ENCODE peak calls at places on chromosomes 16 and 17, in six cellular contexts. K is transverse colon, O is heart left ventricle, W is lower lobe of right lung, U is HepG2, G is neural progenitor cell. R is an unnamed sample. For H3K4me1 and H3K9me3, the result is how much of the 10 kb centered on the place peaks cover.

GRCh38 chr17:73657473-73658116 is 13.3 kb upstream of the SDK2 start:
- DNase-seq in K (peak), O (peak), W (peak), U (peak), G (peak), R (peak)

GRCh38 chr16:28609631-28610594 is at the start of gene SULT1A1:
- DNase-seq in K (peak), O (peak), W (peak), U (peak), G (no peak), R (peak)

GRCh38 chr16:10622036-10622921 is 41.9 kb upstream of the EMP2 start:
- DNase-seq in K (no peak), O (peak), W (peak), U (no peak), G (peak), R (peak)

GRCh38 chr17:11369570-11369969 is 128.6 kb downstream of the SHISA6 start:
- DNase-seq in K (no peak), O (no peak), W (no peak), U (no peak), G (no peak), R (peak)

GRCh38 chr16:54050281-54051210 is 236.0 kb downstream of the IRX3 start:
- DNase-seq in K (no peak), O (no peak), W (no peak), U (no peak), G (peak), R (peak)

GRCh38 chr17:39183766-39184165 is 13.7 kb downstream of the CACNB1 start:
- DNase-seq in K (no peak), O (no peak), W (no peak), U (no peak), G (no peak), R (no peak)

GRCh38 chr16:19521471-19522368 is at the start of gene GDE1:
- DNase-seq in K (peak), O (peak), W (peak), U (peak), G (peak), R (peak)

GRCh38 chr16:16025214-16025968 is 76.0 kb downstream of the ABCC1 start:
- DNase-seq in K (no peak), O (no peak), W (no peak), U (no peak), G (peak), R (no peak)

GRCh38 chr17:58421711-58422110 is 4.4 kb upstream of the RNF43 start:
- DNase-seq in K (no peak), O (no peak), W (no peak), U (no peak), G (peak), R (no peak)

GRCh38 chr17:59601130-59601529 is 18.6 kb upstream of the CLTC start:
- DNase-seq in K (no peak), O (no peak), W (no peak), U (no peak), G (no peak), R (no peak)

GRCh38 chr17:32564325-32564724 is 77.5 kb downstream of the CDK5R1 start:
- DNase-seq in K (no peak), O (no peak), W (no peak), U (no peak), G (no peak), R (no peak)

GRCh38 chr16:85306071-85306792 is 194.0 kb upstream of the CIBAR2 start:
- DNase-seq in K (peak), O (peak), W (peak), U (peak), G (peak), R (peak)

GRCh38 chr16:24188143-24188542 is 68.0 kb upstream of the CACNG3 start:
- DNase-seq in K (no peak), O (no peak), W (no peak), U (no peak), G (no peak), R (no peak)

GRCh38 chr16:81401035-81401950 is 43.3 kb upstream of the CMIP start:
- DNase-seq in K (peak), O (no peak), W (no peak), U (peak), G (no peak), R (no peak)

GRCh38 chr17:40453881-40454630 is 10.8 kb downstream of the IGFBP4 start:
- DNase-seq in K (no peak), O (no peak), W (no peak), U (no peak), G (no peak), R (no peak)

GRCh38 chr16:81497690-81498089 is 53.1 kb downstream of the CMIP start:
- DNase-seq in K (no peak), O (no peak), W (peak), U (no peak), G (no peak), R (no peak)

GRCh38 chr16:71883849-71884638 is at the start of gene ZNF821:
- DNase-seq in K (peak), O (peak), W (peak), U (peak), G (peak), R (peak)

GRCh38 chr17:76864024-76864423 is 4.2 kb upstream of the MGAT5B start:
- DNase-seq in K (no peak), O (no peak), W (no peak), U (no peak), G (no peak), R (no peak)

GRCh38 chr17:80203448-80204092 is 16.6 kb downstream of the SGSH start:
- DNase-seq in K (no peak), O (no peak), W (no peak), U (no peak), G (no peak), R (no peak)

GRCh38 chr16:89295071-89295900 is 77.8 kb downstream of the ZNF778 start:
- DNase-seq in K (no peak), O (no peak), W (no peak), U (no peak), G (no peak), R (no peak)

GRCh38 chr16:65672960-65673359 is 551.1 kb upstream of the CDH11 start:
- DNase-seq in K (no peak), O (no peak), W (no peak), U (no peak), G (no peak), R (peak)

GRCh38 chr17:32445075-32445427 is 741 bp downstream of the PSMD11 start:
- DNase-seq in K (peak), O (no peak), W (no peak), U (peak), G (peak), R (peak)

GRCh38 chr17:33142703-33143299 is 150.3 kb downstream of the ASIC2 start:
- DNase-seq in K (no peak), O (no peak), W (no peak), U (no peak), G (peak), R (peak)

GRCh38 chr16:74309789-74310781 is 13.5 kb downstream of the PSMD7 start:
- DNase-seq in K (no peak), O (no peak), W (no peak), U (peak), G (peak), R (peak)

GRCh38 chr17:50517504-50518264 is 9.4 kb downstream of the MYCBPAP start:
- DNase-seq in K (no peak), O (no peak), W (no peak), U (peak), G (no peak), R (no peak)

GRCh38 chr16:16915771-16916170 is 536.8 kb downstream of the NPIPA7 start:
- DNase-seq in K (no peak), O (no peak), W (no peak), U (no peak), G (no peak), R (no peak)

GRCh38 chr16:57955572-57955971 is 15.4 kb downstream of the CNGB1 start:
- DNase-seq in K (no peak), O (no peak), W (peak), U (no peak), G (no peak), R (no peak)

GRCh38 chr17:63364944-63365343 is 81.2 kb downstream of the CYB561 start:
- DNase-seq in K (no peak), O (no peak), W (no peak), U (no peak), G (no peak), R (no peak)

GRCh38 chr17:6061290-6061689 is 8.9 kb upstream of the WSCD1 start:
- DNase-seq in K (no peak), O (no peak), W (no peak), U (peak), G (no peak), R (peak)

GRCh38 chr16:1181715-1182671 is 29.1 kb downstream of the CACNA1H start:
- DNase-seq in K (peak), O (peak), W (peak), U (peak), G (peak), R (peak)

GRCh38 chr17:74444406-74444805 is 12.5 kb downstream of the GPRC5C start:
- DNase-seq in K (no peak), O (no peak), W (no peak), U (no peak), G (no peak), R (no peak)

GRCh38 chr17:9824094-9824493 is 1.6 kb upstream of the GLP2R start:
- DNase-seq in K (no peak), O (no peak), W (no peak), U (no peak), G (no peak), R (no peak)

DNA sequence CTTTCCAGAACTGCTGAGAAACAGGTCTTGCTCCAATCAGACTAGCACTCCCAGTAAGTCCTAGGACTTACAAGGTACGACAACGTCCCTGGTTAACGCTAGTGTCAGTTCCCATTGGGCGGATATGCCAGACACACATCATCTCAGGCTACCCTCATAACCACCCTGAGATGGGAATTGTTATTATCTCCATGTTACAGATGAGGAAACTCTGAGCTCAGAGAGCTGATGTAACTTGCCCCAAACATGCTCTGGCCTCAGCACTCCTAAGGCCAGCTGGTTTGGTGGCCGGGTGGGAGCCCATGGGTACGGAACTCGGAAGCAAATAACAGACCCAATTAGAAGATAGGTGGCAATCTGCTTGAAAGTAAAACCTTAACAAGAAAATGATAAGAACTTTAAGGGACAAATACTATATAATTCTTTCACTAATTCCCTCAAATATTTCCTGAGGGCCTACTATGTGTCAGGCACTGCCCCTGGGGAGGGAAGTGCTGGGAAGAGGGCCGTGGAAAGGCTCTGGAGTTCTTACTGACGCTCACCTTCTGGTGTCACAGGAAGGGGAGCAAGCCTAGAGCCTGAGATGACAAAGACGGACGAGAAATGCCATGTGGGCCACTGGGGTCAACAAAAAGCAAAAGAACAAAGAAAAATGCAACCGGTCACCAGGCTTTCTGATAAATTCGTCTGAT is 6.9 kb downstream of the CREBBP start:
- DNase-seq in K (no peak), O (no peak), W (no peak), U (no peak), G (no peak), R (no peak)
- H3K4me1 ChIP-seq in K (half or more), O (half or more), W (half or more), U (half or more), G (half or more), R (half or more)

GRCh38 chr17:61453563-61453962 is 1.3 kb downstream of the TBX4 start:
- DNase-seq in K (no peak), O (no peak), W (no peak), U (no peak), G (no peak), R (no peak)

GRCh38 chr17:61450641-61451537 is 1.3 kb upstream of the TBX4 start:
- DNase-seq in K (no peak), O (no peak), W (no peak), U (no peak), G (peak), R (no peak)

GRCh38 chr17:61454095-61454931 is 2.1 kb downstream of the TBX4 start:
- DNase-seq in K (no peak), O (no peak), W (no peak), U (no peak), G (peak), R (no peak)

GRCh38 chr17:61451538-61452300 is 503 bp upstream of the TBX4 start:
- DNase-seq in K (no peak), O (no peak), W (no peak), U (no peak), G (peak), R (no peak)

DNA sequence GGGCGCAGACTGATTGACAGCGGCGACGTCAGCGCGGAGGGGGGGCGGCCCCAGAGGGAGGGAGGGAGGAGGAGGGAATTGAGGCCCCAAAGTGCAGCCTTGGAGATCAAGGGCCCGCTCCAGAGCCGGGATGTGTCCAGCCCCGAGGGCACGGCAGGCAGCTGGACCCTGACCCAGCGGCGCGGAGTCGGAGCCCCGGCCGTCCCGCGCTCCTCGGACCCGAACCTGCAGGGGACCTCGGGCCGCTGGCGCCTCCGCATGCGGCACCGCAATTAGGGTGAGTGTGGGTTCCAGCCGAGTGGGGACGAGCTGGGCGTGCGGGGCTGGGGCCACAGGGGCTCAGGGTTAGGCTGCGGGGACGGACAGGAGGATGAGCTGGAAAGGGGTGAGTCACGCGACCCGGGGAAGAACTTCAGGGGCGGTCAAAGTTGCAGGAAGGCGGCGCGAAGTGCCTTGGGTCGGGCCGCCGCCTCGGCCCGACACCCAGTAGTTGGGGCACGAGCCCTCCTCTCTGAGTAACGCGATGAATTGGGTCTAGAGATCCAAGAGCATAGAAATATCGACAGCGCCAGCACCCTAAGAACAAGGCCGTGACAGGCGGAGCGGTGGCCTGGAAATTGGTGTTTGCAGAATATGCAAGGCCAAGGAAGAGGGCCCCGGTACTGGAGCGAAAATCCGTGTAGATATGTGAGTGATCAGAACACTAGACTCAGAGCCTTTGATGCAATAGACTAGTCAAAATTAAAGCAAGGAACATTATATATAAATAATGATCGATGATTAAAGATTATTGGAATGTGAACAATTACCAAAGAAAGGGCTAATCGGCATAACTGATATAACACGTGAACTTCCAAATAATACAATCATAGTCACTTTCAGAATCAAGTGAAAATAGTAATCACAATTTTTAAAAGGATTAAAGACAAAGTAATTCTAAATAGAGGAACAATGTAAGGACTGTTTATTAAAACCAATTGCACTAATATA is at the start of gene TBX4:
- DNase-seq in K (no peak), O (no peak), W (no peak), U (no peak), G (peak), R (peak)
- H3K9me3 ChIP-seq in K (under half), O (under half), W (under half), U (under half), G (under half), R (under half)

DNA sequence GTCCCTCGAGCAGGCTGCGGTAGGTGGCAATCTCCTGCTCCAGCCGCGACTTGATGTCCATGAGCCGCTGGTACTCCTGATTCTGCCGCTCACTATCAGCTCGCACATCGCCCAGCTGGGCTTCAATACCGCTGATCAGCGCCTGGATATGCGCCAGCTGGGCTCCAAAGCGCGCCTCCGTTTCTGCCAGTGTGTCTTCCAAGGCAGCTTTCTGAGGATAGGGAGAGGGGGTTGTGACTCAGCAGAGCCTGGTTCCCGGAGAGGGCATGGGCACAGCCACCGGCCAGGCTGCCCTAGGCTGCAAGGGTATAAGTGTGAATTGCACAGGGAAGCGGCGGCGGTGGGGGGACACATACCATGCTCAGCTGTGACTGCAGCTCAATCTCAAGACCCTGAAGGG is 4.3 kb downstream of the KRT19 start:
- DNase-seq in K (peak), O (no peak), W (no peak), U (no peak), G (no peak), R (no peak)
- H3K4me1 ChIP-seq in K (half or more), O (under half), W (under half), U (half or more), G (under half), R (under half)

DNA sequence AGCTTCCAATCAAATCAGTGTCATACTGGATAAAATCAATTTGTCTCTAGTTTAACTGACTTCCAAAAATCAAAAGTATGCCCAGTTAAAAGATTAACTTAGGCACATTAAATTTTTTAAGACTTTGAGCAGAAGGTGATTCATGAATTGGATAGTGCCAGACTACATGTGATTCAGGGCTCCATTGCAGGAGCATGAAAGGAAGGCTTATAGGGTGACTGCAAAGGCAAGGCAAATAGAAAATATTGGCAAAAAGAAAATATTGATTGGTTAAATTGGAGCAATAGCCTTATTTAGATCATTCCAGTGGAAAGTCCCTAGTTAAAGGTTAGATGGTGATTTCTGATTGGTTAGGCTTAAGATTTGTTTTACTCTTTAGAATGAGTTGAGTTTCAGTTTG is 223.9 kb upstream of the ERCC4 start:
- DNase-seq in K (no peak), O (no peak), W (no peak), U (no peak), G (no peak), R (no peak)
- H3K9me3 ChIP-seq in K (under half), O (under half), W (under half), U (half or more), G (under half), R (under half)

GRCh38 chr16:2520784-2521577 is 810 bp downstream of the AMDHD2 start:
- DNase-seq in K (peak), O (no peak), W (peak), U (peak), G (peak), R (peak)

GRCh38 chr16:2520097-2520783 is at the start of gene AMDHD2:
- DNase-seq in K (peak), O (peak), W (peak), U (peak), G (peak), R (peak)

GRCh38 chr16:2519711-2520080 is 475 bp upstream of the AMDHD2 start:
- DNase-seq in K (no peak), O (no peak), W (no peak), U (no peak), G (no peak), R (no peak)

GRCh38 chr16:2517954-2518605 is 2.1 kb upstream of the AMDHD2 start:
- DNase-seq in K (no peak), O (no peak), W (no peak), U (no peak), G (no peak), R (no peak)

DNA sequence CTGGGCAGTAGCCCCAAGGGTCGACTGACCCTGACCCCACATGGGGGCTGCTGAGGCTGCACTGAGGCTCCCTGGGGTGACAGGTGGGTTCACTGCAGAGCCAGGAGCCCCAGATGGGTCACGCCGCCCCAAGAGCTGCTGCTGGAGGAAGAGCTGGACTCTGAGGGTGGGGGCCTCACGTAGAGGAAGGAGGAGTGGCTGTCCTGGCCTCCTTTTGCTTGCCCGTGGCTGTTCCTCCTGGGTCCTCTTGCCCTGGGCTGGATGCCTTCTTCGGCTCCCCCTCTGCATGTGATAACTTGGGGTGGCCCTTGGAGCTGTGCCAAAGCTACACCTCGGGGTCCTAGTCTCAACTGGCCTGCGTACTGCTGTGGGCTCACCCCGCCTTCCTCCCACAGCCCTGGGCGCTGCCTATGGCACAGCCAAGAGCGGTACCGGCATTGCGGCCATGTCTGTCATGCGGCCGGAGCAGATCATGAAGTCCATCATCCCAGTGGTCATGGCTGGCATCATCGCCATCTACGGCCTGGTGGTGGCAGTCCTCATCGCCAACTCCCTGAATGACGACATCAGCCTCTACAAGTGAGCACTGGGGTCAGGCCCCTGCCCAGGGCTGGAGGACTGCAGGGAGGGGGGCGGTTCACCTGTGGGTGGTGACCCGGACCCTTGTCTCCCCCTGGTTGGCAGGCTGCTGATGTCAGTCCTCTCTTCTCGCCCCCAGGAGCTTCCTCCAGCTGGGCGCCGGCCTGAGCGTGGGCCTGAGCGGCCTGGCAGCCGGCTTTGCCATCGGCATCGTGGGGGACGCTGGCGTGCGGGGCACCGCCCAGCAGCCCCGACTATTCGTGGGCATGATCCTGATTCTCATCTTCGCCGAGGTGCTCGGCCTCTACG is 1.1 kb upstream of the AMDHD2 start:
- DNase-seq in K (no peak), O (no peak), W (peak), U (no peak), G (no peak), R (no peak)
- H3K4me1 ChIP-seq in K (half or more), O (half or more), W (half or more), U (half or more), G (under half), R (under half)